ENCODE peak calls at places on chromosomes 7 and 10, in four cellular contexts. W is HCT116; R is mesenteric fat pad; N is stimulated activated CD8-positive, alpha-beta memory T cell treated with anti-CD3 and anti-CD28 coated beads, Interleukin-2, amount 100 ng/mL, for 1 hour. P is an unnamed sample.

GRCh38 chr7:105389090-105389650 is 449 bp upstream of the SRPK2 start:
- DNase-seq in W (peak; percentile 32), N (no peak), R (no peak), P (peak; percentile 38)

GRCh38 chr7:155203059-155203881 is 94.4 kb upstream of the INSIG1 start:
- DNase-seq in R (peak; percentile 85), W (no peak), N (no peak), P (no peak)

GRCh38 chr10:86967481-86967941 is 771 bp upstream of the ADIRF start:
- DNase-seq in W (no peak), N (no peak), R (peak; percentile 87), P (no peak)

GRCh38 chr10:69377191-69377590 is 39.5 kb downstream of the TACR2 start:
- DNase-seq in W (no peak), N (no peak), R (peak; percentile 72), P (no peak)

GRCh38 chr7:140525741-140526140 is 46.4 kb upstream of the MKRN1 start:
- DNase-seq in R (no peak), W (no peak), N (no peak), P (peak; percentile 65)

GRCh38 chr7:158581440-158582088 is 6.1 kb downstream of the PTPRN2 start:
- DNase-seq in N (no peak), W (no peak), R (no peak), P (peak; percentile 92)

GRCh38 chr7:31696270-31696669 is 9.3 kb downstream of the PPP1R17 start:
- DNase-seq in W (no peak), R (no peak), N (no peak), P (no peak)

GRCh38 chr10:42491801-42492200 is 146.6 kb downstream of the ZNF33B start:
- DNase-seq in W (no peak), R (no peak), N (no peak), P (no peak)

P was measured in PC-9.